ENCODE peak calls at places on chromosomes 16 and 17, in ten cellular contexts. One of them, this sample, is unnamed. For H3K36me3, the result is how much of the 10 kb centered on the place peaks cover.

GRCh38 chr17:11852911-11853310 is 144.4 kb downstream of the ZNF18 start:
- DNase-seq in thyroid gland: no peak
- DNase-seq in upper lobe of right lung: no peak
- DNase-seq in Peyer's patch: no peak
- DNase-seq in heart left ventricle: no peak
- DNase-seq in spleen: no peak
- DNase-seq in fibroblast of lung: no peak
- DNase-seq in bronchial epithelial cell: no peak
- DNase-seq in cardiac muscle cell: no peak
- DNase-seq in heart right ventricle: no peak
- DNase-seq in this sample: no peak

GRCh38 chr16:49084628-49085390 is 196.8 kb downstream of the CBLN1 start:
- DNase-seq in upper lobe of right lung: no peak
- DNase-seq in cardiac muscle cell: no peak
- DNase-seq in fibroblast of lung: no peak
- DNase-seq in thyroid gland: no peak
- DNase-seq in heart right ventricle: no peak
- DNase-seq in bronchial epithelial cell: no peak
- DNase-seq in heart left ventricle: no peak
- DNase-seq in Peyer's patch: no peak
- DNase-seq in spleen: no peak
- DNase-seq in this sample: no peak

GRCh38 chr16:50741225-50741807 is 570 bp upstream of the CYLD start:
- DNase-seq in spleen: no peak
- DNase-seq in heart right ventricle: peak
- DNase-seq in cardiac muscle cell: no peak
- DNase-seq in Peyer's patch: no peak
- DNase-seq in heart left ventricle: peak
- DNase-seq in thyroid gland: peak
- DNase-seq in bronchial epithelial cell: peak
- DNase-seq in upper lobe of right lung: peak
- DNase-seq in fibroblast of lung: peak
- DNase-seq in this sample: no peak

GRCh38 chr17:29111816-29112499 is 68.2 kb downstream of the MYO18A start:
- DNase-seq in Peyer's patch: peak
- DNase-seq in upper lobe of right lung: peak
- DNase-seq in thyroid gland: peak
- DNase-seq in fibroblast of lung: peak
- DNase-seq in cardiac muscle cell: peak
- DNase-seq in spleen: peak
- DNase-seq in heart left ventricle: peak
- DNase-seq in bronchial epithelial cell: peak
- DNase-seq in heart right ventricle: peak
- DNase-seq in this sample: peak

GRCh38 chr16:29698484-29699323 is 19.7 kb downstream of the QPRT start:
- DNase-seq in heart right ventricle: no peak
- DNase-seq in cardiac muscle cell: no peak
- DNase-seq in heart left ventricle: no peak
- DNase-seq in Peyer's patch: peak
- DNase-seq in bronchial epithelial cell: no peak
- DNase-seq in fibroblast of lung: no peak
- DNase-seq in spleen: no peak
- DNase-seq in upper lobe of right lung: no peak
- DNase-seq in thyroid gland: no peak
- DNase-seq in this sample: no peak

GRCh38 chr17:38751144-38751802 is 1.3 kb upstream of the PSMB3 start:
- DNase-seq in Peyer's patch: no peak
- DNase-seq in spleen: no peak
- DNase-seq in cardiac muscle cell: no peak
- DNase-seq in thyroid gland: no peak
- DNase-seq in upper lobe of right lung: no peak
- DNase-seq in fibroblast of lung: no peak
- DNase-seq in heart right ventricle: no peak
- DNase-seq in heart left ventricle: no peak
- DNase-seq in bronchial epithelial cell: peak
- DNase-seq in this sample: no peak

GRCh38 chr17:50511058-50511457 is 2.8 kb downstream of the MYCBPAP start:
- DNase-seq in heart left ventricle: no peak
- DNase-seq in heart right ventricle: no peak
- DNase-seq in fibroblast of lung: peak
- DNase-seq in upper lobe of right lung: no peak
- DNase-seq in cardiac muscle cell: peak
- DNase-seq in Peyer's patch: no peak
- DNase-seq in bronchial epithelial cell: peak
- DNase-seq in spleen: peak
- DNase-seq in thyroid gland: peak
- DNase-seq in this sample: no peak

GRCh38 chr16:31696968-31697743 is 169.5 kb downstream of the AHSP start:
- DNase-seq in heart right ventricle: no peak
- DNase-seq in heart left ventricle: no peak
- DNase-seq in cardiac muscle cell: peak
- DNase-seq in thyroid gland: no peak
- DNase-seq in upper lobe of right lung: no peak
- DNase-seq in bronchial epithelial cell: peak
- DNase-seq in fibroblast of lung: peak
- DNase-seq in Peyer's patch: no peak
- DNase-seq in spleen: no peak
- DNase-seq in this sample: no peak

GRCh38 chr16:10466861-10467260 is 81.0 kb downstream of the ATF7IP2 start:
- DNase-seq in Peyer's patch: no peak
- DNase-seq in bronchial epithelial cell: no peak
- DNase-seq in heart left ventricle: no peak
- DNase-seq in fibroblast of lung: no peak
- DNase-seq in spleen: no peak
- DNase-seq in cardiac muscle cell: no peak
- DNase-seq in heart right ventricle: no peak
- DNase-seq in upper lobe of right lung: no peak
- DNase-seq in thyroid gland: no peak
- DNase-seq in this sample: no peak

GRCh38 chr17:44221072-44221861 is 1.8 kb upstream of the UBTF start:
- DNase-seq in upper lobe of right lung: peak
- DNase-seq in thyroid gland: peak
- DNase-seq in heart right ventricle: peak
- DNase-seq in bronchial epithelial cell: peak
- DNase-seq in heart left ventricle: peak
- DNase-seq in fibroblast of lung: peak
- DNase-seq in Peyer's patch: peak
- DNase-seq in cardiac muscle cell: peak
- DNase-seq in spleen: peak
- DNase-seq in this sample: peak

GRCh38 chr17:31549121-31549524 is 157.6 kb downstream of the RAB11FIP4 start:
- DNase-seq in heart left ventricle: no peak
- DNase-seq in upper lobe of right lung: no peak
- DNase-seq in heart right ventricle: no peak
- DNase-seq in thyroid gland: no peak
- DNase-seq in spleen: no peak
- DNase-seq in cardiac muscle cell: peak
- DNase-seq in fibroblast of lung: no peak
- DNase-seq in Peyer's patch: no peak
- DNase-seq in bronchial epithelial cell: no peak
- DNase-seq in this sample: no peak

GRCh38 chr17:42286411-42287295 is 1.6 kb upstream of the STAT5A start:
- DNase-seq in cardiac muscle cell: no peak
- DNase-seq in spleen: peak
- DNase-seq in bronchial epithelial cell: no peak
- DNase-seq in thyroid gland: no peak
- DNase-seq in fibroblast of lung: no peak
- DNase-seq in upper lobe of right lung: peak
- DNase-seq in heart right ventricle: no peak
- DNase-seq in heart left ventricle: peak
- DNase-seq in Peyer's patch: no peak
- DNase-seq in this sample: no peak

GRCh38 chr17:30217746-30218245 is 17.7 kb downstream of the SLC6A4 start:
- DNase-seq in bronchial epithelial cell: no peak
- DNase-seq in upper lobe of right lung: no peak
- DNase-seq in heart right ventricle: no peak
- DNase-seq in heart left ventricle: no peak
- DNase-seq in thyroid gland: no peak
- DNase-seq in fibroblast of lung: no peak
- DNase-seq in cardiac muscle cell: no peak
- DNase-seq in Peyer's patch: no peak
- DNase-seq in spleen: peak
- DNase-seq in this sample: no peak

GRCh38 chr16:30984669-30985400 is at the start of gene HSD3B7:
- DNase-seq in bronchial epithelial cell: peak
- DNase-seq in fibroblast of lung: peak
- DNase-seq in heart left ventricle: peak
- DNase-seq in Peyer's patch: peak
- DNase-seq in spleen: peak
- DNase-seq in upper lobe of right lung: peak
- DNase-seq in thyroid gland: peak
- DNase-seq in heart right ventricle: peak
- DNase-seq in cardiac muscle cell: peak
- DNase-seq in this sample: peak

GRCh38 chr16:66469291-66469931 is 42.3 kb downstream of the BEAN1 start:
- DNase-seq in cardiac muscle cell: no peak
- DNase-seq in fibroblast of lung: no peak
- DNase-seq in Peyer's patch: no peak
- DNase-seq in upper lobe of right lung: peak
- DNase-seq in thyroid gland: no peak
- DNase-seq in bronchial epithelial cell: no peak
- DNase-seq in heart right ventricle: no peak
- DNase-seq in spleen: peak
- DNase-seq in heart left ventricle: no peak
- DNase-seq in this sample: no peak

GRCh38 chr17:2251098-2251497 is 52.5 kb downstream of the SMG6 start:
- DNase-seq in cardiac muscle cell: no peak
- DNase-seq in heart right ventricle: no peak
- DNase-seq in Peyer's patch: no peak
- DNase-seq in thyroid gland: no peak
- DNase-seq in bronchial epithelial cell: no peak
- DNase-seq in fibroblast of lung: no peak
- DNase-seq in heart left ventricle: no peak
- DNase-seq in upper lobe of right lung: no peak
- DNase-seq in spleen: no peak
- DNase-seq in this sample: no peak

GRCh38 chr16:11253995-11254912 is 1.8 kb downstream of the SOCS1 start:
- DNase-seq in Peyer's patch: no peak
- DNase-seq in bronchial epithelial cell: no peak
- DNase-seq in heart right ventricle: no peak
- DNase-seq in upper lobe of right lung: no peak
- DNase-seq in cardiac muscle cell: no peak
- DNase-seq in heart left ventricle: no peak
- DNase-seq in fibroblast of lung: peak
- DNase-seq in thyroid gland: no peak
- DNase-seq in spleen: no peak
- DNase-seq in this sample: no peak

GRCh38 chr17:41073676-41074075 is 8.0 kb upstream of the KRTAP2-4 start:
- DNase-seq in thyroid gland: no peak
- DNase-seq in spleen: no peak
- DNase-seq in Peyer's patch: no peak
- DNase-seq in heart right ventricle: no peak
- DNase-seq in upper lobe of right lung: no peak
- DNase-seq in cardiac muscle cell: no peak
- DNase-seq in bronchial epithelial cell: no peak
- DNase-seq in heart left ventricle: no peak
- DNase-seq in fibroblast of lung: no peak
- DNase-seq in this sample: no peak

DNA sequence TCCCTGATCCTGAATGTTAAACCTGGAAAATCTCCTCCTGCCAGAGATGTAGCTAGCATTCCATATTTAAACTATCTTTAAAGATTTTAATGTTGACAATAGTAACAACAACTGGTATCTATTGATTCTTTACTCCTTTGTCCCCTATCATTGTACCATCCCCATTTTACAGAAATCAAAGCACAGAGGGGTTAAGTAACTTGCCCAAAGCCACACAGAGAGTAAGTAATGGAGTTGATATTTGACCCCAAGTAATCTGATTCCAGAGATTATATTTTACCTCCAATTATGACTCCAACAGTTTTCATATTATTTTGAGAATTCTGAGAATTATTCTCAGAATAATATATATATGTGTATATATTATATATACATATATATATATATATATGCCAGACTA is 37.7 kb upstream of the RGS9 start:
- DNase-seq in bronchial epithelial cell: no peak
- DNase-seq in heart right ventricle: no peak
- DNase-seq in upper lobe of right lung: no peak
- DNase-seq in heart left ventricle: no peak
- DNase-seq in thyroid gland: no peak
- DNase-seq in fibroblast of lung: no peak
- DNase-seq in cardiac muscle cell: no peak
- DNase-seq in spleen: no peak
- DNase-seq in Peyer's patch: no peak
- DNase-seq in this sample: no peak
- H3K4me3 ChIP-seq in bronchial epithelial cell: no peak
- H3K4me3 ChIP-seq in heart right ventricle: no peak
- H3K4me3 ChIP-seq in upper lobe of right lung: peak
- H3K4me3 ChIP-seq in heart left ventricle: no peak
- H3K4me3 ChIP-seq in thyroid gland: no peak
- H3K4me3 ChIP-seq in fibroblast of lung: no peak
- H3K4me3 ChIP-seq in cardiac muscle cell: no peak
- H3K4me3 ChIP-seq in spleen: no peak
- H3K4me3 ChIP-seq in Peyer's patch: no peak
- H3K4me3 ChIP-seq in this sample: no peak

DNA sequence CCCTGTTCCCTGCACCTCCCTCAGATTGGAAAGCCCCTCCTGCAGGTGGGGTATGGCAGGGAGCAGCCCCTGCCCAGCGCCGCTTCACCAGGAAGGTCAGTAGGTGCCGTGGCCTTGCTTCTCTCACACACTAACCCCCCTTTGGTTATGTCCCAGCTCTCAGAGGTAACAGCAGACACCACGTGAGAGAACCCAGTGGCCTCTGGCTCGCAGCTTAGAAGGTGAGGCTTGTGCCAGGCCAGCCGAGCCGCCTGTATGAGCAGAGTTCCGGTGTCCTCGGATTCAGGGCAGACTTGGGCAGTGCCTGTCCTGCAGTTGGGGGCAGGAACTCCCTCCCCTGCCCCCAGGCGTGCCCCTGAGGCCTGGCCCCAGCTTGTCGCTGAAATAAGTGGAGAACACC is 47.1 kb downstream of the PRMT7 start:
- DNase-seq in fibroblast of lung: no peak
- DNase-seq in heart right ventricle: no peak
- DNase-seq in Peyer's patch: no peak
- DNase-seq in bronchial epithelial cell: no peak
- DNase-seq in upper lobe of right lung: no peak
- DNase-seq in heart left ventricle: no peak
- DNase-seq in thyroid gland: no peak
- DNase-seq in spleen: no peak
- DNase-seq in cardiac muscle cell: no peak
- DNase-seq in this sample: no peak
- TF ChIP-seq CTCF in fibroblast of lung: no peak
- TF ChIP-seq CTCF in heart right ventricle: no peak
- TF ChIP-seq CTCF in Peyer's patch: no peak
- TF ChIP-seq CTCF in bronchial epithelial cell: no peak
- TF ChIP-seq CTCF in upper lobe of right lung: no peak
- TF ChIP-seq CTCF in heart left ventricle: no peak
- TF ChIP-seq CTCF in thyroid gland: no peak
- TF ChIP-seq CTCF in spleen: no peak
- TF ChIP-seq CTCF in cardiac muscle cell: no peak
- TF ChIP-seq CTCF in this sample: no peak

GRCh38 chr17:75823257-75824041 is 20.8 kb downstream of the UNC13D start:
- DNase-seq in Peyer's patch: no peak
- DNase-seq in upper lobe of right lung: no peak
- DNase-seq in thyroid gland: no peak
- DNase-seq in heart right ventricle: no peak
- DNase-seq in cardiac muscle cell: no peak
- DNase-seq in heart left ventricle: peak
- DNase-seq in fibroblast of lung: no peak
- DNase-seq in spleen: no peak
- DNase-seq in bronchial epithelial cell: no peak
- DNase-seq in this sample: no peak
- H3K36me3 ChIP-seq in Peyer's patch: half or more
- H3K36me3 ChIP-seq in upper lobe of right lung: half or more
- H3K36me3 ChIP-seq in thyroid gland: under half
- H3K36me3 ChIP-seq in heart right ventricle: under half
- H3K36me3 ChIP-seq in cardiac muscle cell: under half
- H3K36me3 ChIP-seq in heart left ventricle: under half
- H3K36me3 ChIP-seq in fibroblast of lung: under half
- H3K36me3 ChIP-seq in spleen: under half
- H3K36me3 ChIP-seq in bronchial epithelial cell: under half
- H3K36me3 ChIP-seq in this sample: under half

GRCh38 chr16:35207059-35207999 is 1747.9 kb downstream of the TP53TG3F start:
- DNase-seq in thyroid gland: no peak
- DNase-seq in upper lobe of right lung: peak
- DNase-seq in Peyer's patch: no peak
- DNase-seq in spleen: peak
- DNase-seq in heart left ventricle: no peak
- DNase-seq in bronchial epithelial cell: no peak
- DNase-seq in cardiac muscle cell: no peak
- DNase-seq in heart right ventricle: peak
- DNase-seq in fibroblast of lung: no peak
- DNase-seq in this sample: no peak
- H3K4me3 ChIP-seq in thyroid gland: no peak
- H3K4me3 ChIP-seq in upper lobe of right lung: no peak
- H3K4me3 ChIP-seq in Peyer's patch: no peak
- H3K4me3 ChIP-seq in spleen: no peak
- H3K4me3 ChIP-seq in heart left ventricle: no peak
- H3K4me3 ChIP-seq in bronchial epithelial cell: no peak
- H3K4me3 ChIP-seq in cardiac muscle cell: no peak
- H3K4me3 ChIP-seq in heart right ventricle: no peak
- H3K4me3 ChIP-seq in fibroblast of lung: no peak
- H3K4me3 ChIP-seq in this sample: no peak

This sample was measured in CD8-positive, alpha-beta T cell.